ENCODE peak calls at places on chromosomes 6 and 20, in four cellular contexts. Q is fibroblast of lung, J is body of pancreas, H is kidney epithelial cell. C is an unnamed sample.

GRCh38 chr6:152748843-152749242 is 1.8 kb upstream of the VIP start:
- DNase-seq in Q (peak; percentile 22), J (no peak), H (no peak), C (no peak)

GRCh38 chr6:116352515-116353471 is 18.0 kb upstream of the DSE start:
- DNase-seq in Q (peak; percentile 80), J (peak; percentile 14), H (no peak), C (no peak)

GRCh38 chr6:112017169-112017568 is 36.7 kb upstream of the CCN6 start:
- DNase-seq in Q (no peak), J (no peak), H (no peak), C (no peak)

GRCh38 chr20:47748851-47749250 is 36.4 kb downstream of the SULF2 start:
- DNase-seq in Q (no peak), J (no peak), H (no peak), C (no peak)

GRCh38 chr6:148451690-148452089 is 109.1 kb downstream of the SASH1 start:
- DNase-seq in Q (no peak), J (no peak), H (no peak), C (no peak)

GRCh38 chr6:31407699-31408098 is 4.3 kb downstream of the MICA start:
- DNase-seq in Q (peak; percentile 68), J (no peak), H (peak; percentile 50), C (no peak)

GRCh38 chr6:142542704-142543233 is 241.0 kb downstream of the ADGRG6 start:
- DNase-seq in Q (peak; percentile 74), J (peak; percentile 32), H (no peak), C (peak; percentile 64)

GRCh38 chr6:72643214-72643613 is 21.4 kb downstream of the KCNQ5 start:
- DNase-seq in Q (no peak), J (no peak), H (no peak), C (no peak)

GRCh38 chr20:10278416-10278815 is 59.8 kb downstream of the SNAP25 start:
- DNase-seq in Q (no peak), J (no peak), H (no peak), C (no peak)

GRCh38 chr6:54232703-54233102 is 75.5 kb upstream of the TINAG start:
- DNase-seq in Q (no peak), J (no peak), H (no peak), C (no peak)

GRCh38 chr20:5039255-5039657 is 37.9 kb upstream of the SLC23A2 start:
- DNase-seq in Q (no peak), J (no peak), H (no peak), C (no peak)

GRCh38 chr20:63404129-63405085 is 43.3 kb upstream of the CHRNA4 start:
- DNase-seq in Q (no peak), J (no peak), H (no peak), C (no peak)

GRCh38 chr20:36305602-36306556 is at the start of gene DLGAP4:
- DNase-seq in Q (no peak), J (no peak), H (no peak), C (no peak)

GRCh38 chr6:121670511-121670910 is 235.1 kb downstream of the GJA1 start:
- DNase-seq in Q (peak; percentile 69), J (no peak), H (no peak), C (no peak)

GRCh38 chr20:5128886-5129285 is 2.1 kb downstream of the CDS2 start:
- DNase-seq in Q (no peak), J (no peak), H (no peak), C (no peak)

GRCh38 chr20:38926934-38927616 is 858 bp downstream of the FAM83D start:
- DNase-seq in Q (peak; percentile 50), J (no peak), H (no peak), C (no peak)

GRCh38 chr20:57061058-57061900 is 205.2 kb downstream of the BMP7 start:
- DNase-seq in Q (no peak), J (no peak), H (no peak), C (no peak)

GRCh38 chr6:40164345-40164755 is 230.1 kb upstream of the MOCS1 start:
- DNase-seq in Q (no peak), J (no peak), H (no peak), C (peak; percentile 10)

GRCh38 chr20:36217226-36217625 is 19.1 kb upstream of the AAR2 start:
- DNase-seq in Q (no peak), J (no peak), H (no peak), C (no peak)

GRCh38 chr6:7238900-7239589 is 74.0 kb downstream of the SSR1 start:
- DNase-seq in Q (peak; percentile 73), J (peak; percentile 99), H (no peak), C (no peak)

GRCh38 chr20:45367126-45367525 is 4.2 kb downstream of the SYS1 start:
- DNase-seq in Q (no peak), J (no peak), H (no peak), C (no peak)

GRCh38 chr6:104483225-104483834 is 376.4 kb downstream of the HACE1 start:
- DNase-seq in Q (peak; percentile 0), J (no peak), H (no peak), C (no peak)

GRCh38 chr6:140590641-140591040 is 1216.2 kb upstream of the CITED2 start:
- DNase-seq in Q (peak; percentile 57), J (no peak), H (no peak), C (no peak)

GRCh38 chr20:44113642-44113945 is 73.4 kb downstream of the JPH2 start:
- DNase-seq in Q (no peak), J (no peak), H (no peak), C (no peak)

GRCh38 chr6:135146160-135146920 is 34.8 kb upstream of the MYB start:
- DNase-seq in Q (no peak), J (no peak), H (no peak), C (peak; percentile 13)

GRCh38 chr20:44448753-44449546 is 26.7 kb upstream of the TTPAL start:
- DNase-seq in Q (no peak), J (no peak), H (no peak), C (no peak)

GRCh38 chr20:48156521-48156920 is 371.2 kb upstream of the SULF2 start:
- DNase-seq in Q (no peak), J (no peak), H (no peak), C (no peak)

GRCh38 chr6:166595949-166596348 is 9.5 kb upstream of the RAMACL start:
- DNase-seq in Q (no peak), J (no peak), H (no peak), C (no peak)

GRCh38 chr6:156013155-156013554 is 557.5 kb upstream of the NOX3 start:
- DNase-seq in Q (no peak), J (no peak), H (peak; percentile 34), C (no peak)

GRCh38 chr6:155765275-155766194 is 309.9 kb upstream of the NOX3 start:
- DNase-seq in Q (peak; percentile 64), J (no peak), H (no peak), C (no peak)

GRCh38 chr6:14436593-14436992 is 319.0 kb downstream of the CD83 start:
- DNase-seq in Q (no peak), J (no peak), H (no peak), C (no peak)

GRCh38 chr6:120378582-120379220 is 955.6 kb downstream of the TBC1D32 start:
- DNase-seq in Q (peak; percentile 67), J (peak; percentile 21), H (no peak), C (no peak)

DNA sequence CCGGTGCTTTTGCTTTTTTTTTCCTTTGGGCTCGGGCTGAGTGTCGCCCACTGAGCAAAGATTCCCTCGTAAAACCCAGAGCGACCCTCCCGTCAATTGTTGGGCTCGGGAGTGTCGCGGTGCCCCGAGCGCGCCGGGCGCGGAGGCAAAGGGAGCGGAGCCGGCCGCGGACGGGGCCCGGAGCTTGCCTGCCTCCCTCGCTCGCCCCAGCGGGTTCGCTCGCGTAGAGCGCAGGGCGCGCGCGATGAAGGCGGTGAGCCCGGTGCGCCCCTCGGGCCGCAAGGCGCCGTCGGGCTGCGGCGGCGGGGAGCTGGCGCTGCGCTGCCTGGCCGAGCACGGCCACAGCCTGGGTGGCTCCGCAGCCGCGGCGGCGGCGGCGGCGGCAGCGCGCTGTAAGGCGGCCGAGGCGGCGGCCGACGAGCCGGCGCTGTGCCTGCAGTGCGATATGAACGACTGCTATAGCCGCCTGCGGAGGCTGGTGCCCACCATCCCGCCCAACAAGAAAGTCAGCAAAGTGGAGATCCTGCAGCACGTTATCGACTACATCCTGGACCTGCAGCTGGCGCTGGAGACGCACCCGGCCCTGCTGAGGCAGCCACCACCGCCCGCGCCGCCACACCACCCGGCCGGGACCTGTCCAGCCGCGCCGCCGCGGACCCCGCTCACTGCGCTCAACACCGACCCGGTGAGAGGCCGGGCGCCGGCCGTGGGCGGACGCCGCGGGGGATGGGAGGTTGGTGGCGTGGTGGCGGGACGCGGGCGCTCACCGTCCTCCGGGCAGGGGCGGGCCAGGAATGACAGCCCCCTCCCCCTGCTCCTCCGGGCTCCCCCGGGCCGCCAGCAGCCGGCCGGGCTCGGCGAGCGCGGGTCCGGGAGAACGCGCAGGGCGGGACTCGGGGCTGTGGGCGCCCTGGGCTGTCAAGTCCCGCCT is 606 bp downstream of the ID4 start:
- DNase-seq in Q (peak; percentile 28), J (peak; percentile 49), H (no peak), C (no peak)
- H3K4me3 ChIP-seq in Q (peak overlapping the region; percentile 63), J (peak overlapping the region; percentile 70), H (peak overlapping the region; percentile 55), C (peak overlapping the region; percentile 94)

DNA sequence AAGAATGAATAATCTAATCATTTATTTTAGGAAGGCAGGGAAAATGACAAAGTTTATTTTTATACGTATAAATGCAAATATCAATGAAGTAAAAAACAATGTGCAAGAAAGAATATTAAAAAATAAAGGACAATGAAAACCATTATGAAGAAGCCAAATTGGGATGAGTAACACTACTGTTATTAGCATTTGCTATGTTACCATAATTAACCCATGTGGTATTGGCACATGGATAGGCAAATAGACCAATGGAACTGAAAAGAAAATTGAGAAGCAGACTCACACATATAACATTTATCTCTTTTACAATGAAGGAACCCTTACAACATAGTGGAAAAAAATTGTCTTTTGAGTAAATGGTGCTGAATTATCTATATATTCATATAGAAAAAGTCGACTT is 214.6 kb downstream of the CLVS2 start:
- DNase-seq in Q (no peak), J (no peak), H (no peak), C (no peak)
- TF ChIP-seq CTCF in Q (no peak), J (no peak), H (no peak), C (no peak)

GRCh38 chr6:158705386-158706126 is 55.7 kb downstream of the SYTL3 start:
- DNase-seq in Q (no peak), J (no peak), H (no peak), C (no peak)

GRCh38 chr6:158707826-158708225 is 58.0 kb downstream of the SYTL3 start:
- DNase-seq in Q (peak; percentile 28), J (no peak), H (no peak), C (no peak)

GRCh38 chr6:158708239-158708638 is 58.4 kb downstream of the SYTL3 start:
- DNase-seq in Q (peak; percentile 85), J (no peak), H (no peak), C (no peak)

GRCh38 chr6:158707120-158707519 is 57.3 kb downstream of the SYTL3 start:
- DNase-seq in Q (peak; percentile 53), J (no peak), H (no peak), C (no peak)

GRCh38 chr6:158706369-158706982 is 56.6 kb downstream of the SYTL3 start:
- DNase-seq in Q (peak; percentile 64), J (peak; percentile 64), H (no peak), C (no peak)
- H3K4me3 ChIP-seq in Q (no peak overlapping the region), J (no peak overlapping the region), H (no peak overlapping the region), C (no peak overlapping the region)

GRCh38 chr20:42986143-42986773 is 203.4 kb downstream of the PTPRT start:
- DNase-seq in Q (no peak), J (no peak), H (no peak), C (no peak)

GRCh38 chr20:42979720-42980119 is 210.0 kb downstream of the PTPRT start:
- DNase-seq in Q (no peak), J (no peak), H (no peak), C (no peak)

GRCh38 chr20:42987376-42988114 is 202.2 kb downstream of the PTPRT start:
- DNase-seq in Q (no peak), J (no peak), H (no peak), C (no peak)

GRCh38 chr20:42981258-42981657 is 208.4 kb downstream of the PTPRT start:
- DNase-seq in Q (no peak), J (no peak), H (no peak), C (no peak)

GRCh38 chr20:42985628-42986027 is 204.1 kb downstream of the PTPRT start:
- DNase-seq in Q (no peak), J (no peak), H (no peak), C (no peak)
- TF ChIP-seq CTCF in Q (no peak), J (no peak), H (no peak), C (no peak)

C was measured in AG09309.